ENCODE peak calls at places on chromosomes 7 and 10, in eight cellular contexts. P is GM23338, Q is GM23248, L is left ventricle myocardium inferior, G is cardiac muscle cell, N is PC-9, D is tibial artery, H is right lobe of liver. U is an unnamed sample.

GRCh38 chr10:13904053-13904452 is 317.3 kb downstream of the PRPF18 start:
- DNase-seq in D (no peak), Q (no peak), N (no peak), L (no peak), G (peak; percentile 24), H (peak; percentile 47), P (peak; percentile 38), U (no peak)

GRCh38 chr10:132470306-132471124 is 67.1 kb upstream of the INPP5A start:
- DNase-seq in Q (no peak), H (peak; percentile 35), G (no peak), P (no peak), D (no peak), N (no peak), L (peak; percentile 6), U (no peak)

GRCh38 chr7:80884511-80885195 is 34.2 kb downstream of the SEMA3C start:
- DNase-seq in Q (peak; percentile 41), N (no peak), D (no peak), H (no peak), L (no peak), P (no peak), G (no peak), U (no peak)

GRCh38 chr7:28754027-28754426 is 204.1 kb downstream of the TRIL start:
- DNase-seq in D (no peak), G (peak; percentile 49), L (no peak), Q (peak; percentile 82), P (no peak), N (no peak), H (no peak), U (no peak)

GRCh38 chr10:101561068-101561915 is 26.8 kb downstream of the POLL start:
- DNase-seq in D (no peak), P (no peak), Q (no peak), N (no peak), G (no peak), L (no peak), H (no peak), U (no peak)

GRCh38 chr7:137953043-137953691 is 48.7 kb downstream of the CREB3L2 start:
- DNase-seq in G (peak; percentile 37), D (no peak), Q (peak; percentile 77), H (no peak), P (peak; percentile 45), L (no peak), N (peak; percentile 75), U (peak; percentile 78)

GRCh38 chr10:75236178-75236825 is 545 bp upstream of the COMTD1 start:
- DNase-seq in P (no peak), L (no peak), G (no peak), H (no peak), Q (no peak), N (peak; percentile 30), D (no peak), U (no peak)

GRCh38 chr10:30736685-30737232 is 107.2 kb upstream of the LYZL2 start:
- DNase-seq in G (peak; percentile 98), N (peak; percentile 63), H (no peak), Q (peak; percentile 99), P (no peak), D (peak; percentile 79), L (no peak), U (peak; percentile 99)

GRCh38 chr10:103839513-103839864 is 15.9 kb downstream of the SH3PXD2A start:
- DNase-seq in L (no peak), H (no peak), D (no peak), P (no peak), Q (no peak), N (no peak), G (no peak), U (no peak)

GRCh38 chr7:80533287-80533686 is 21.4 kb upstream of the GNAT3 start:
- DNase-seq in L (no peak), G (no peak), Q (peak; percentile 54), N (peak; percentile 40), D (no peak), H (no peak), P (no peak), U (no peak)

GRCh38 chr7:139762886-139763285 is 14.9 kb downstream of the HIPK2 start:
- DNase-seq in L (no peak), H (no peak), D (no peak), G (peak; percentile 89), Q (peak; percentile 56), N (no peak), P (no peak), U (no peak)

GRCh38 chr10:49161411-49161997 is 26.7 kb downstream of the TMEM273 start:
- DNase-seq in L (no peak), H (no peak), N (peak; percentile 56), D (no peak), P (peak; percentile 66), G (peak; percentile 59), Q (peak; percentile 83), U (no peak)

GRCh38 chr10:28202941-28203352 is 99.9 kb downstream of the MPP7 start:
- DNase-seq in P (no peak), H (no peak), G (no peak), N (no peak), D (peak; percentile 64), L (peak; percentile 40), Q (no peak), U (no peak)

GRCh38 chr10:23081891-23082290 is 13.5 kb upstream of the MSRB2 start:
- DNase-seq in P (peak; percentile 66), D (no peak), N (no peak), L (no peak), G (peak; percentile 38), Q (peak; percentile 32), H (no peak), U (no peak)

GRCh38 chr10:13977861-13978843 is 352.6 kb downstream of the FRMD4A start:
- DNase-seq in Q (peak; percentile 97), D (no peak), N (no peak), H (no peak), L (no peak), G (peak; percentile 90), P (no peak), U (no peak)

GRCh38 chr7:150439926-150440325 is 10.5 kb upstream of the GIMAP8 start:
- DNase-seq in Q (peak; percentile 25), L (no peak), G (peak; percentile 46), D (no peak), N (no peak), H (no peak), P (no peak), U (no peak)

GRCh38 chr10:126527645-126528319 is 139.5 kb upstream of the ADAM12 start:
- DNase-seq in G (no peak), P (no peak), Q (no peak), D (no peak), H (no peak), N (no peak), L (no peak), U (no peak)

GRCh38 chr7:480531-481218 is 39.0 kb downstream of the PDGFA start:
- DNase-seq in L (peak; percentile 13), N (no peak), G (no peak), D (peak; percentile 17), Q (no peak), H (peak; percentile 44), P (no peak), U (no peak)

GRCh38 chr10:103845983-103846382 is 9.4 kb downstream of the SH3PXD2A start:
- DNase-seq in P (no peak), H (no peak), N (no peak), D (peak; percentile 57), L (no peak), Q (no peak), G (no peak), U (no peak)

GRCh38 chr10:44172883-44173557 is 211.9 kb downstream of the CXCL12 start:
- DNase-seq in H (no peak), G (no peak), D (no peak), L (no peak), N (no peak), P (no peak), Q (no peak), U (no peak)

GRCh38 chr7:99011341-99011705 is 132.6 kb downstream of the SMURF1 start:
- DNase-seq in G (no peak), P (no peak), H (no peak), Q (no peak), N (no peak), L (no peak), D (no peak), U (no peak)
- H3K36me3 ChIP-seq in G (peaks cover 59% of the 10 kb centered on the region), P (peaks cover 27% of the 10 kb centered on the region), H (no peaks in the 10 kb centered on the region), Q (peaks cover 24% of the 10 kb centered on the region), N (peaks cover 18% of the 10 kb centered on the region), L (peaks cover 100% of the 10 kb centered on the region), D (peaks cover 99% of the 10 kb centered on the region), U (peaks cover 6% of the 10 kb centered on the region)

GRCh38 chr7:68807681-68808080 is 790.6 kb upstream of the AUTS2 start:
- DNase-seq in H (no peak), Q (no peak), N (no peak), P (no peak), G (no peak), D (no peak), L (no peak), U (no peak)

GRCh38 chr7:68800316-68800715 is 798.0 kb upstream of the AUTS2 start:
- DNase-seq in D (no peak), P (no peak), N (peak; percentile 73), G (no peak), Q (no peak), H (no peak), L (no peak), U (peak; percentile 52)

GRCh38 chr7:68805159-68805558 is 793.1 kb upstream of the AUTS2 start:
- DNase-seq in L (no peak), H (no peak), N (no peak), D (no peak), Q (no peak), P (no peak), G (no peak), U (no peak)
- H3K4me3 ChIP-seq in L (no peak overlapping the region), H (no peak overlapping the region), N (no peak overlapping the region), D (no peak overlapping the region), Q (no peak overlapping the region), P (no peak overlapping the region), G (no peak overlapping the region), U (no peak overlapping the region)

GRCh38 chr10:87803831-87804230 is 14.2 kb downstream of the ATAD1 start:
- DNase-seq in P (no peak), D (no peak), H (no peak), N (no peak), G (no peak), L (no peak), Q (no peak), U (no peak)

GRCh38 chr10:87803328-87803727 is 14.7 kb downstream of the ATAD1 start:
- DNase-seq in N (no peak), L (no peak), Q (no peak), H (no peak), D (no peak), P (no peak), G (no peak), U (no peak)

GRCh38 chr10:87799860-87800259 is 18.2 kb downstream of the ATAD1 start:
- DNase-seq in Q (no peak), N (no peak), L (no peak), G (no peak), D (no peak), H (no peak), P (peak; percentile 56), U (no peak)

GRCh38 chr10:87804939-87805569 is 13.0 kb downstream of the ATAD1 start:
- DNase-seq in H (no peak), P (no peak), L (no peak), Q (peak; percentile 26), G (no peak), N (no peak), D (no peak), U (no peak)
- H3K36me3 ChIP-seq in H (no peaks in the 10 kb centered on the region), P (peaks cover 26% of the 10 kb centered on the region), L (peaks cover 45% of the 10 kb centered on the region), Q (peaks cover 45% of the 10 kb centered on the region), G (peaks cover 48% of the 10 kb centered on the region), N (peaks cover 22% of the 10 kb centered on the region), D (peaks cover 17% of the 10 kb centered on the region), U (no peaks in the 10 kb centered on the region)

DNA sequence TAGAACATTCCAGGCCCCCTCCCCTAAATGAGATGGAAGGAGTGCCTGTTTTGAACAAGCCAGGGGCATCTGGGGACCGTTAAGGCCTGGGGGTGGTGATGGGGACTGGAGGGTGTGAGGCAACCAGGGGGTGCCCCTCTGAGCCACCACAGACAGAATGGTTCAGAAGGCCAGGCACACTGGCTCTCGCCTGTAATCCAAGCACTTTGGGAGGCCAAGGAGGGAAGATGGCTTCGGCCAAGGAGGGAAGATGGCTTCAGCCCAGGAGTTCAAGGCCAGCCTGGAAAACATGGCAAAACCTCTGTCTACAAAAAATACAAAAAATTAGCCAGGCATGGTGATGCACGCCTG is 173.2 kb upstream of the TNRC18 start:
- DNase-seq in L (no peak), P (no peak), D (no peak), N (no peak), H (no peak), Q (peak; percentile 28), G (no peak), U (no peak)
- H3K4me3 ChIP-seq in L (no peak overlapping the region), P (no peak overlapping the region), D (no peak overlapping the region), N (peak overlapping the region; percentile 80), H (no peak overlapping the region), Q (peak overlapping the region; percentile 95), G (no peak overlapping the region), U (no peak overlapping the region)